ENCODE peak calls at places on chromosomes 4 and X, in seven cellular contexts. M, K, J, Z, X, S and D are unnamed samples.

GRCh38 chrX:63408050-63408449 is 56.9 kb upstream of the SPIN4 start:
- DNase-seq in K (no peak), J (no peak), Z (no peak), S (no peak), X (no peak), M (no peak), D (no peak)

GRCh38 chr4:157992038-157992706 is 180.7 kb downstream of the GASK1B start:
- DNase-seq in S (no peak), J (peak; percentile 3), M (peak; percentile 92), Z (peak; percentile 86), K (no peak), X (peak; percentile 22), D (no peak)

GRCh38 chr4:1532549-1533395 is 126.5 kb upstream of the NKX1-1 start:
- DNase-seq in X (no peak), M (no peak), J (no peak), K (no peak), S (no peak), Z (no peak), D (no peak)

GRCh38 chrX:48956728-48957414 is 536 bp downstream of the OTUD5 start:
- DNase-seq in M (no peak), K (peak; percentile 55), Z (no peak), X (peak; percentile 18), S (no peak), J (no peak), D (no peak)

GRCh38 chr4:5955201-5955821 is 62.4 kb upstream of the CRMP1 start:
- DNase-seq in K (no peak), M (no peak), Z (no peak), J (peak; percentile 81), S (no peak), X (no peak), D (no peak)

GRCh38 chr4:103482471-103482870 is 237.3 kb downstream of the TACR3 start:
- DNase-seq in J (no peak), K (no peak), X (no peak), Z (no peak), M (no peak), S (no peak), D (no peak)

GRCh38 chrX:9286234-9286633 is 178.6 kb upstream of the TBL1X start:
- DNase-seq in X (no peak), M (no peak), J (no peak), S (no peak), K (no peak), Z (no peak), D (no peak)

GRCh38 chr4:94298725-94299252 is 43.8 kb downstream of the HPGDS start:
- DNase-seq in Z (no peak), S (no peak), X (no peak), K (no peak), M (no peak), J (no peak), D (no peak)

GRCh38 chr4:49000806-49001205 is 14.7 kb downstream of the CWH43 start:
- DNase-seq in J (no peak), M (no peak), X (no peak), Z (no peak), S (no peak), K (no peak), D (no peak)

GRCh38 chrX:12496343-12496742 is 294.9 kb upstream of the PRPS2 start:
- DNase-seq in J (no peak), X (no peak), Z (no peak), K (no peak), M (no peak), S (no peak), D (no peak)

GRCh38 chrX:352582-353314 is 34.0 kb downstream of the PPP2R3B start:
- DNase-seq in X (no peak), S (no peak), J (no peak), M (no peak), Z (no peak), K (no peak), D (no peak)

GRCh38 chr4:33381806-33382205 is 2661.6 kb downstream of the PCDH7 start:
- DNase-seq in K (no peak), X (no peak), S (no peak), J (peak; percentile 13), Z (no peak), M (no peak), D (no peak)

GRCh38 chr4:16775411-16776154 is 122.9 kb downstream of the LDB2 start:
- DNase-seq in K (no peak), S (no peak), X (no peak), J (no peak), M (no peak), Z (no peak), D (no peak)

GRCh38 chr4:6348408-6348807 is 78.8 kb downstream of the WFS1 start:
- DNase-seq in Z (no peak), S (no peak), J (no peak), X (no peak), K (no peak), M (no peak), D (no peak)

GRCh38 chr4:132982151-132982550 is 166.9 kb upstream of the PCDH10 start:
- DNase-seq in M (peak; percentile 31), Z (no peak), J (no peak), X (no peak), K (no peak), S (no peak), D (no peak)

GRCh38 chr4:173332963-173333657 is 1.0 kb downstream of the HMGB2 start:
- DNase-seq in Z (peak; percentile 39), J (no peak), X (no peak), M (peak; percentile 10), K (peak; percentile 14), S (no peak), D (no peak)

GRCh38 chr4:83197555-83198235 is 83.2 kb upstream of the PLAC8 start:
- DNase-seq in X (no peak), M (peak; percentile 69), S (no peak), K (no peak), Z (peak; percentile 97), J (no peak), D (no peak)

GRCh38 chrX:98067611-98068010 is 1183.9 kb downstream of the RPA4 start:
- DNase-seq in X (peak; percentile 4), Z (no peak), J (no peak), M (no peak), K (no peak), S (no peak), D (no peak)

GRCh38 chr4:21450331-21450730 is 498.2 kb downstream of the KCNIP4 start:
- DNase-seq in Z (no peak), S (no peak), M (no peak), X (no peak), J (no peak), K (no peak), D (no peak)

GRCh38 chr4:36326610-36327009 is 45.2 kb downstream of the DTHD1 start:
- DNase-seq in Z (no peak), S (no peak), M (no peak), J (no peak), K (no peak), X (no peak), D (no peak)

GRCh38 chr4:166886708-166887107 is 347.6 kb downstream of the SPOCK3 start:
- DNase-seq in K (no peak), S (no peak), J (no peak), Z (no peak), X (no peak), M (no peak), D (no peak)

GRCh38 chrX:73944582-73944947 is 359.4 kb upstream of the ZCCHC13 start:
- DNase-seq in M (peak; percentile 6), K (no peak), Z (no peak), J (no peak), S (no peak), X (no peak), D (peak; percentile 10)

GRCh38 chr4:3768842-3769641 is 2.9 kb downstream of the ADRA2C start:
- DNase-seq in Z (no peak), J (no peak), S (no peak), M (no peak), K (no peak), X (no peak), D (no peak)

GRCh38 chr4:1047106-1047975 is 35.9 kb downstream of the FGFRL1 start:
- DNase-seq in X (no peak), M (no peak), J (no peak), K (peak; percentile 4), Z (no peak), S (no peak), D (peak; percentile 24)

GRCh38 chr4:26028793-26029511 is 114.9 kb downstream of the SMIM20 start:
- DNase-seq in J (peak; percentile 24), K (peak; percentile 56), M (peak; percentile 72), Z (no peak), X (peak; percentile 84), S (peak; percentile 70), D (peak; percentile 80)

GRCh38 chrX:100216083-100216482 is 194.0 kb downstream of the PCDH19 start:
- DNase-seq in M (no peak), S (no peak), K (no peak), J (no peak), X (no peak), Z (no peak), D (no peak)

GRCh38 chr4:128385683-128386304 is 98.2 kb upstream of the PGRMC2 start:
- DNase-seq in M (peak; percentile 58), Z (no peak), S (no peak), K (no peak), X (no peak), J (no peak), D (no peak)

GRCh38 chrX:24133280-24133679 is 16.2 kb upstream of the ZFX start:
- DNase-seq in X (no peak), S (no peak), J (no peak), M (no peak), K (no peak), Z (no peak), D (no peak)

GRCh38 chrX:122567911-122568310 is 616.2 kb upstream of the GRIA3 start:
- DNase-seq in Z (no peak), X (no peak), K (no peak), J (no peak), M (no peak), S (no peak), D (no peak)

GRCh38 chrX:103608305-103608963 is 671 bp downstream of the TCEAL3 start:
- DNase-seq in K (no peak), X (peak; percentile 6), S (no peak), J (no peak), M (no peak), Z (no peak), D (no peak)

GRCh38 chr4:187158003-187158402 is 434.3 kb upstream of the FAT1 start:
- DNase-seq in J (no peak), K (no peak), X (no peak), M (no peak), S (no peak), Z (no peak), D (no peak)

GRCh38 chrX:9676311-9676710 is 89.3 kb downstream of the GPR143 start:
- DNase-seq in Z (no peak), S (no peak), M (peak; percentile 29), X (no peak), J (no peak), K (no peak), D (no peak)

GRCh38 chr4:184649971-184650855 is 675 bp downstream of the PRIMPOL start:
- DNase-seq in Z (peak; percentile 19), J (peak; percentile 45), X (peak; percentile 38), S (no peak), M (peak; percentile 42), K (peak; percentile 11), D (no peak)

GRCh38 chr4:74287164-74287563 is 21.1 kb upstream of the EPGN start:
- DNase-seq in Z (no peak), K (no peak), S (no peak), M (no peak), J (no peak), X (no peak), D (no peak)

GRCh38 chr4:71120831-71121524 is 127.5 kb downstream of the DCK start:
- DNase-seq in K (no peak), Z (no peak), X (no peak), S (no peak), J (no peak), M (no peak), D (no peak)

GRCh38 chr4:81528200-81528599 is 56.5 kb upstream of the RASGEF1B start:
- DNase-seq in S (no peak), K (no peak), Z (no peak), M (no peak), J (no peak), X (no peak), D (no peak)

GRCh38 chr4:98677799-98678198 is 19.4 kb upstream of the TSPAN5 start:
- DNase-seq in K (no peak), S (no peak), J (no peak), Z (no peak), M (no peak), X (no peak), D (no peak)